ENCODE peak calls at places on chromosomes 7 and 10, in eight cellular contexts. One of them, this sample, is unnamed.

GRCh38 chr7:141333459-141333858 is 217.8 kb upstream of the AGK start:
- ATAC-seq in heart left ventricle: no peak
- ATAC-seq in body of pancreas: no peak
- ATAC-seq in upper lobe of left lung: no peak
- ATAC-seq in GM12878: no peak
- ATAC-seq in right lobe of liver: no peak
- ATAC-seq in IMR-90: no peak
- ATAC-seq in A549: peak
- ATAC-seq in this sample: no peak

GRCh38 chr7:101173752-101174244 is 6.3 kb downstream of the NAT16 start:
- ATAC-seq in heart left ventricle: no peak
- ATAC-seq in body of pancreas: no peak
- ATAC-seq in upper lobe of left lung: no peak
- ATAC-seq in GM12878: peak
- ATAC-seq in right lobe of liver: peak
- ATAC-seq in IMR-90: peak
- ATAC-seq in A549: peak
- ATAC-seq in this sample: no peak

GRCh38 chr7:36761835-36762234 is 37.5 kb upstream of the AOAH start:
- ATAC-seq in heart left ventricle: no peak
- ATAC-seq in body of pancreas: no peak
- ATAC-seq in upper lobe of left lung: no peak
- ATAC-seq in GM12878: no peak
- ATAC-seq in right lobe of liver: peak
- ATAC-seq in IMR-90: no peak
- ATAC-seq in A549: no peak
- ATAC-seq in this sample: no peak

GRCh38 chr10:46526682-46527038 is 29.8 kb downstream of the GPRIN2 start:
- ATAC-seq in heart left ventricle: no peak
- ATAC-seq in body of pancreas: peak
- ATAC-seq in upper lobe of left lung: peak
- ATAC-seq in GM12878: no peak
- ATAC-seq in right lobe of liver: peak
- ATAC-seq in IMR-90: no peak
- ATAC-seq in A549: no peak
- ATAC-seq in this sample: no peak

GRCh38 chr10:133086247-133086646 is 1.5 kb upstream of the ADGRA1 start:
- ATAC-seq in heart left ventricle: no peak
- ATAC-seq in body of pancreas: no peak
- ATAC-seq in upper lobe of left lung: no peak
- ATAC-seq in GM12878: no peak
- ATAC-seq in right lobe of liver: no peak
- ATAC-seq in IMR-90: no peak
- ATAC-seq in A549: peak
- ATAC-seq in this sample: no peak

GRCh38 chr10:61987951-61988379 is 86.5 kb downstream of the ARID5B start:
- ATAC-seq in heart left ventricle: no peak
- ATAC-seq in body of pancreas: no peak
- ATAC-seq in upper lobe of left lung: no peak
- ATAC-seq in GM12878: peak
- ATAC-seq in right lobe of liver: peak
- ATAC-seq in IMR-90: peak
- ATAC-seq in A549: no peak
- ATAC-seq in this sample: no peak

GRCh38 chr7:138575897-138576428 is 115.9 kb downstream of the TRIM24 start:
- ATAC-seq in heart left ventricle: no peak
- ATAC-seq in body of pancreas: no peak
- ATAC-seq in upper lobe of left lung: no peak
- ATAC-seq in GM12878: no peak
- ATAC-seq in right lobe of liver: no peak
- ATAC-seq in IMR-90: no peak
- ATAC-seq in A549: no peak
- ATAC-seq in this sample: no peak

GRCh38 chr10:96313348-96313747 is 9.1 kb downstream of the DNTT start:
- ATAC-seq in heart left ventricle: no peak
- ATAC-seq in body of pancreas: no peak
- ATAC-seq in upper lobe of left lung: no peak
- ATAC-seq in GM12878: no peak
- ATAC-seq in right lobe of liver: no peak
- ATAC-seq in IMR-90: no peak
- ATAC-seq in A549: no peak
- ATAC-seq in this sample: no peak

GRCh38 chr7:73901231-73901822 is 40.4 kb downstream of the TMEM270 start:
- ATAC-seq in heart left ventricle: no peak
- ATAC-seq in body of pancreas: no peak
- ATAC-seq in upper lobe of left lung: no peak
- ATAC-seq in GM12878: no peak
- ATAC-seq in right lobe of liver: no peak
- ATAC-seq in IMR-90: no peak
- ATAC-seq in A549: no peak
- ATAC-seq in this sample: no peak

GRCh38 chr10:14587540-14588083 is 187.1 kb downstream of the FAM107B start:
- ATAC-seq in heart left ventricle: no peak
- ATAC-seq in body of pancreas: no peak
- ATAC-seq in upper lobe of left lung: no peak
- ATAC-seq in GM12878: peak
- ATAC-seq in right lobe of liver: no peak
- ATAC-seq in IMR-90: peak
- ATAC-seq in A549: peak
- ATAC-seq in this sample: no peak

GRCh38 chr10:99834410-99834809 is 52.0 kb downstream of the ABCC2 start:
- ATAC-seq in heart left ventricle: no peak
- ATAC-seq in body of pancreas: no peak
- ATAC-seq in upper lobe of left lung: no peak
- ATAC-seq in GM12878: no peak
- ATAC-seq in right lobe of liver: no peak
- ATAC-seq in IMR-90: peak
- ATAC-seq in A549: peak
- ATAC-seq in this sample: no peak

GRCh38 chr7:21260939-21261338 is 166.9 kb upstream of the SP4 start:
- ATAC-seq in heart left ventricle: no peak
- ATAC-seq in body of pancreas: no peak
- ATAC-seq in upper lobe of left lung: no peak
- ATAC-seq in GM12878: no peak
- ATAC-seq in right lobe of liver: no peak
- ATAC-seq in IMR-90: no peak
- ATAC-seq in A549: no peak
- ATAC-seq in this sample: no peak

GRCh38 chr10:78712147-78712546 is 356.6 kb upstream of the ZMIZ1 start:
- ATAC-seq in heart left ventricle: peak
- ATAC-seq in body of pancreas: no peak
- ATAC-seq in upper lobe of left lung: no peak
- ATAC-seq in GM12878: no peak
- ATAC-seq in right lobe of liver: no peak
- ATAC-seq in IMR-90: no peak
- ATAC-seq in A549: no peak
- ATAC-seq in this sample: no peak

GRCh38 chr7:621572-622285 is 102.1 kb upstream of the PDGFA start:
- ATAC-seq in heart left ventricle: no peak
- ATAC-seq in body of pancreas: peak
- ATAC-seq in upper lobe of left lung: no peak
- ATAC-seq in GM12878: no peak
- ATAC-seq in right lobe of liver: no peak
- ATAC-seq in IMR-90: no peak
- ATAC-seq in A549: no peak
- ATAC-seq in this sample: no peak

GRCh38 chr7:41890631-41891265 is 187.9 kb upstream of the INHBA start:
- ATAC-seq in heart left ventricle: peak
- ATAC-seq in body of pancreas: no peak
- ATAC-seq in upper lobe of left lung: no peak
- ATAC-seq in GM12878: no peak
- ATAC-seq in right lobe of liver: no peak
- ATAC-seq in IMR-90: no peak
- ATAC-seq in A549: no peak
- ATAC-seq in this sample: peak

GRCh38 chr7:66250711-66251110 is 45.6 kb downstream of the TPST1 start:
- ATAC-seq in heart left ventricle: no peak
- ATAC-seq in body of pancreas: no peak
- ATAC-seq in upper lobe of left lung: no peak
- ATAC-seq in GM12878: no peak
- ATAC-seq in right lobe of liver: no peak
- ATAC-seq in IMR-90: peak
- ATAC-seq in A549: peak
- ATAC-seq in this sample: no peak

GRCh38 chr10:15571570-15571969 is 148.2 kb downstream of the ITGA8 start:
- ATAC-seq in heart left ventricle: no peak
- ATAC-seq in body of pancreas: no peak
- ATAC-seq in upper lobe of left lung: no peak
- ATAC-seq in GM12878: no peak
- ATAC-seq in right lobe of liver: no peak
- ATAC-seq in IMR-90: no peak
- ATAC-seq in A549: no peak
- ATAC-seq in this sample: no peak

GRCh38 chr10:16950686-16951681 is 133.8 kb upstream of the RSU1 start:
- ATAC-seq in heart left ventricle: no peak
- ATAC-seq in body of pancreas: no peak
- ATAC-seq in upper lobe of left lung: no peak
- ATAC-seq in GM12878: no peak
- ATAC-seq in right lobe of liver: no peak
- ATAC-seq in IMR-90: peak
- ATAC-seq in A549: peak
- ATAC-seq in this sample: no peak

GRCh38 chr10:123944661-123945060 is 53.1 kb upstream of the CPXM2 start:
- ATAC-seq in heart left ventricle: no peak
- ATAC-seq in body of pancreas: no peak
- ATAC-seq in upper lobe of left lung: no peak
- ATAC-seq in GM12878: no peak
- ATAC-seq in right lobe of liver: no peak
- ATAC-seq in IMR-90: no peak
- ATAC-seq in A549: no peak
- ATAC-seq in this sample: no peak

GRCh38 chr10:12921163-12921562 is 80.3 kb downstream of the CCDC3 start:
- ATAC-seq in heart left ventricle: no peak
- ATAC-seq in body of pancreas: no peak
- ATAC-seq in upper lobe of left lung: no peak
- ATAC-seq in GM12878: no peak
- ATAC-seq in right lobe of liver: peak
- ATAC-seq in IMR-90: no peak
- ATAC-seq in A549: no peak
- ATAC-seq in this sample: no peak

GRCh38 chr10:112195224-112195623 is 11.7 kb upstream of the GPAM start:
- ATAC-seq in heart left ventricle: no peak
- ATAC-seq in body of pancreas: no peak
- ATAC-seq in upper lobe of left lung: no peak
- ATAC-seq in GM12878: peak
- ATAC-seq in right lobe of liver: no peak
- ATAC-seq in IMR-90: no peak
- ATAC-seq in A549: no peak
- ATAC-seq in this sample: no peak

GRCh38 chr7:13524076-13524475 is 465.4 kb downstream of the ETV1 start:
- ATAC-seq in heart left ventricle: no peak
- ATAC-seq in body of pancreas: peak
- ATAC-seq in upper lobe of left lung: no peak
- ATAC-seq in GM12878: no peak
- ATAC-seq in right lobe of liver: no peak
- ATAC-seq in IMR-90: no peak
- ATAC-seq in A549: no peak
- ATAC-seq in this sample: no peak

GRCh38 chr10:125218967-125219366 is 58.6 kb upstream of the CTBP2 start:
- ATAC-seq in heart left ventricle: no peak
- ATAC-seq in body of pancreas: no peak
- ATAC-seq in upper lobe of left lung: no peak
- ATAC-seq in GM12878: no peak
- ATAC-seq in right lobe of liver: no peak
- ATAC-seq in IMR-90: no peak
- ATAC-seq in A549: no peak
- ATAC-seq in this sample: no peak

GRCh38 chr7:94513565-94513860 is 3.9 kb downstream of the CASD1 start:
- ATAC-seq in heart left ventricle: no peak
- ATAC-seq in body of pancreas: no peak
- ATAC-seq in upper lobe of left lung: no peak
- ATAC-seq in GM12878: no peak
- ATAC-seq in right lobe of liver: no peak
- ATAC-seq in IMR-90: no peak
- ATAC-seq in A549: no peak
- ATAC-seq in this sample: no peak

GRCh38 chr7:43758029-43758860 is at the start of gene BLVRA:
- ATAC-seq in heart left ventricle: peak
- ATAC-seq in body of pancreas: peak
- ATAC-seq in upper lobe of left lung: peak
- ATAC-seq in GM12878: peak
- ATAC-seq in right lobe of liver: peak
- ATAC-seq in IMR-90: peak
- ATAC-seq in A549: peak
- ATAC-seq in this sample: peak
- TF ChIP-seq POLR2A in heart left ventricle: no peak
- TF ChIP-seq POLR2A in body of pancreas: peak
- TF ChIP-seq POLR2A in upper lobe of left lung: no peak
- TF ChIP-seq POLR2A in GM12878: peak
- TF ChIP-seq POLR2A in right lobe of liver: no peak
- TF ChIP-seq POLR2A in IMR-90: no peak
- TF ChIP-seq POLR2A in A549: peak
- TF ChIP-seq POLR2A in this sample: peak

GRCh38 chr10:30812018-30812851 is 182.7 kb upstream of the LYZL2 start:
- ATAC-seq in heart left ventricle: peak
- ATAC-seq in body of pancreas: peak
- ATAC-seq in upper lobe of left lung: peak
- ATAC-seq in GM12878: no peak
- ATAC-seq in right lobe of liver: peak
- ATAC-seq in IMR-90: peak
- ATAC-seq in A549: no peak
- ATAC-seq in this sample: peak
- TF ChIP-seq POLR2A in heart left ventricle: no peak
- TF ChIP-seq POLR2A in body of pancreas: no peak
- TF ChIP-seq POLR2A in upper lobe of left lung: no peak
- TF ChIP-seq POLR2A in GM12878: no peak
- TF ChIP-seq POLR2A in right lobe of liver: no peak
- TF ChIP-seq POLR2A in IMR-90: no peak
- TF ChIP-seq POLR2A in A549: no peak
- TF ChIP-seq POLR2A in this sample: no peak

DNA sequence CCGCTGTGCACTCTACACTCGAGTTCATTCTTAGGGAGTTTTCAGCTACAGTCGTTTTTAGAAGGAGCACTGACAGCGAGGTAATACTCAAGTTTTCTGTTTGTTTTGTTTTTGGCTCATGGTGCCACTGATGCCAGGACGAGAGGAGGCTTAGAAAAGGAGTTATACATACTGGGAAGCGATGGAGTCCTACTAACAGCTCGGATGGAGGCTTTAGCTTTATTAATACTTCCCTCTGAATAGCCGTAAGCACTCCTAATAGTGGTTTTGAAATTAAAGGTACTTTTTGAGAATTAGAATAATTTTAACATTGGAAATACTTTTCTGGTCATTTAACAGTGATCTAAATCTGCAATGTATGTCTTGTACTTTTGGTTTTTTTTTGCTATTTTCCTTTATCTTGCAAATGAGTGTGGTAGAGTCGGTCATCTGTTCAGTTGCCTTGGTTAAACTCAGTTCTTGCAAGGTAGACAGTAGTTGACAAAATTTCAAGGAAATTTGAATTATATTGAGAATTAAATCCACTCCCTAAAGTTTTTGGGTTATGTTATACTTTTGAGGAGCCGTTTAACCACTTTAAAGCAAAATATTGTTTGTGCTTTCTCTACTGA is 1.4 kb downstream of the HBP1 start:
- ATAC-seq in heart left ventricle: no peak
- ATAC-seq in body of pancreas: no peak
- ATAC-seq in upper lobe of left lung: no peak
- ATAC-seq in GM12878: no peak
- ATAC-seq in right lobe of liver: no peak
- ATAC-seq in IMR-90: no peak
- ATAC-seq in A549: no peak
- ATAC-seq in this sample: no peak
- TF ChIP-seq POLR2A in heart left ventricle: no peak
- TF ChIP-seq POLR2A in body of pancreas: no peak
- TF ChIP-seq POLR2A in upper lobe of left lung: no peak
- TF ChIP-seq POLR2A in GM12878: no peak
- TF ChIP-seq POLR2A in right lobe of liver: no peak
- TF ChIP-seq POLR2A in IMR-90: no peak
- TF ChIP-seq POLR2A in A549: no peak
- TF ChIP-seq POLR2A in this sample: no peak

GRCh38 chr7:130926021-130926691 is 192.1 kb upstream of the KLF14 start:
- ATAC-seq in heart left ventricle: no peak
- ATAC-seq in body of pancreas: no peak
- ATAC-seq in upper lobe of left lung: peak
- ATAC-seq in GM12878: peak
- ATAC-seq in right lobe of liver: peak
- ATAC-seq in IMR-90: no peak
- ATAC-seq in A549: peak
- ATAC-seq in this sample: no peak
- TF ChIP-seq POLR2A in heart left ventricle: no peak
- TF ChIP-seq POLR2A in body of pancreas: no peak
- TF ChIP-seq POLR2A in upper lobe of left lung: no peak
- TF ChIP-seq POLR2A in GM12878: peak
- TF ChIP-seq POLR2A in right lobe of liver: no peak
- TF ChIP-seq POLR2A in IMR-90: no peak
- TF ChIP-seq POLR2A in A549: no peak
- TF ChIP-seq POLR2A in this sample: no peak